ENCODE peak calls at places on chromosome 2, in five cellular contexts. One of them, this sample, is unnamed. For H3K4me1, the result is how much of the 10 kb centered on the place peaks cover.

GRCh38 chr2:11677146-11678055 is 7.4 kb upstream of the NTSR2 start:
- DNase-seq in A549: no peak
- DNase-seq in HepG2: no peak
- DNase-seq in K562: no peak
- DNase-seq in H1: peak
- DNase-seq in this sample: no peak

GRCh38 chr2:27888790-27889189 is 1.4 kb downstream of the RBKS start:
- DNase-seq in A549: no peak
- DNase-seq in HepG2: no peak
- DNase-seq in K562: no peak
- DNase-seq in H1: no peak
- DNase-seq in this sample: no peak

GRCh38 chr2:192159215-192159614 is 35.5 kb downstream of the TMEFF2 start:
- DNase-seq in A549: no peak
- DNase-seq in HepG2: no peak
- DNase-seq in K562: no peak
- DNase-seq in H1: no peak
- DNase-seq in this sample: no peak

GRCh38 chr2:109325570-109325969 is 196.6 kb downstream of the SH3RF3 start:
- DNase-seq in A549: no peak
- DNase-seq in HepG2: no peak
- DNase-seq in K562: no peak
- DNase-seq in H1: no peak
- DNase-seq in this sample: peak

GRCh38 chr2:22855761-22856184 is 529.2 kb upstream of the KLHL29 start:
- DNase-seq in A549: no peak
- DNase-seq in HepG2: no peak
- DNase-seq in K562: no peak
- DNase-seq in H1: no peak
- DNase-seq in this sample: no peak

GRCh38 chr2:206083602-206084467 is 2.1 kb downstream of the INO80D start:
- DNase-seq in A549: peak
- DNase-seq in HepG2: no peak
- DNase-seq in K562: no peak
- DNase-seq in H1: peak
- DNase-seq in this sample: peak

GRCh38 chr2:119823734-119824334 is 64.1 kb downstream of the PTPN4 start:
- DNase-seq in A549: peak
- DNase-seq in HepG2: peak
- DNase-seq in K562: peak
- DNase-seq in H1: no peak
- DNase-seq in this sample: peak

GRCh38 chr2:196337618-196337953 is 166.2 kb upstream of the STK17B start:
- DNase-seq in A549: no peak
- DNase-seq in HepG2: no peak
- DNase-seq in K562: peak
- DNase-seq in H1: no peak
- DNase-seq in this sample: no peak

GRCh38 chr2:70903171-70903570 is 32.5 kb upstream of the ATP6V1B1 start:
- DNase-seq in A549: no peak
- DNase-seq in HepG2: no peak
- DNase-seq in K562: no peak
- DNase-seq in H1: no peak
- DNase-seq in this sample: no peak

GRCh38 chr2:240733803-240734495 is 42.3 kb downstream of the AQP12A start:
- DNase-seq in A549: peak
- DNase-seq in HepG2: no peak
- DNase-seq in K562: no peak
- DNase-seq in H1: no peak
- DNase-seq in this sample: no peak

DNA sequence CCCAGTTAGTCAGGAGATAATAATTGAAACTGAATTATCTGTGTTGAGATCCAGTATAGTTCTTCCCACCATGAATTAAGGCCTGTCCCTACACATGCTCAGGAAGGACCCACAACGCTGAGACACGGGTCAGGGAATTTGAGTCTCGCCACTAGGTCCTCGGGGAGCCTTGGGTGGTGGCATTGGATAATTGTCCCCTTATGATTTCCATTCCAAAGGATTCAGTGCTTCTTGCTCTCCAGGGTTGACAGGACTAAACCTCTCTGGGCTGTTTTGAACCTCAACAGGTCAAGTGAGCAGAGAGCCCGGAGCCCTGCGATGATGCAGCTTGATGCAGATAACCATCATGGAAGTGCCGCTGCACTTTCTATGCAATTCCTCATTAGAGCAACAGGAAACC is 253.7 kb upstream of the PXDN start:
- DNase-seq in A549: no peak
- DNase-seq in HepG2: no peak
- DNase-seq in K562: no peak
- DNase-seq in H1: no peak
- DNase-seq in this sample: no peak
- H3K4me1 ChIP-seq in A549: under half
- H3K4me1 ChIP-seq in HepG2: under half
- H3K4me1 ChIP-seq in K562: under half
- H3K4me1 ChIP-seq in H1: under half
- H3K4me1 ChIP-seq in this sample: under half

DNA sequence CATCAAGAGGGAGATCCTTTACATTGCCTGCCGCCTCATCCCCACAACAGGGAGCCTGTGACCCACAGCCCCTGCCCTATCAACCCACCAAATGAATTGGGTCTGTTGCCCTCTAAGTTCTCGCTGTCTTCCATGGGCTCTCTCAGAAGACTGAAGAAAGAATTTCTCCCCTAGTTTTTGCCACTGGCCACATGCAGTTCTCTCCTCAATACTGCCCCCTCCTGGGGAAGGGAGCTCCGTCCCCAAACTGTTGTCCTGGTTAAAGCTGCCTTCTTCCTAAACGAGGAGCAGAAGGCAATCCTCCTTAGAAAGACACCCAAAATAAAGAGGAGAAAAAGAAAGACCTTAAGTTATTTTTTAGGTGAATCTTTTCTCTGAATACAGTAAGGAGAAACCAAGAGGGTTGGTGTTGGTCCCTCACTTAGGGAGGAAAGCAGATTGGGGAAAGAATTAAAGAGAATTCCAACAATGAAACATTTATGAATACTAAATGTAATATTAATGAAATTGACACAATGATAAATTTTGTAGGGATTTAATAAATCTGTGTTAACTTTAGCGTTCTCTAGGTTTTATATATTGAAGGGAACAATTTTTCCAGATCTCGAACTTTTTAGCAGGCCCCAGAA is 31.1 kb upstream of the SATB2 start:
- DNase-seq in A549: peak
- DNase-seq in HepG2: peak
- DNase-seq in K562: peak
- DNase-seq in H1: peak
- DNase-seq in this sample: peak
- TF ChIP-seq MAX in A549: no peak
- TF ChIP-seq MAX in HepG2: no peak
- TF ChIP-seq MAX in K562: no peak
- TF ChIP-seq MAX in H1: peak
- TF ChIP-seq MAX in this sample: no peak

GRCh38 chr2:232203166-232203891 is 175.2 kb upstream of the ALPP start:
- DNase-seq in A549: no peak
- DNase-seq in HepG2: no peak
- DNase-seq in K562: no peak
- DNase-seq in H1: no peak
- DNase-seq in this sample: no peak
- TF ChIP-seq JUN in A549: no peak
- TF ChIP-seq JUN in HepG2: no peak
- TF ChIP-seq JUN in K562: no peak
- TF ChIP-seq JUN in H1: no peak
- TF ChIP-seq JUN in this sample: no peak

GRCh38 chr2:46708492-46708891 is 207.1 kb downstream of the MCFD2 start:
- DNase-seq in A549: no peak
- DNase-seq in HepG2: peak
- DNase-seq in K562: no peak
- DNase-seq in H1: no peak
- DNase-seq in this sample: no peak

GRCh38 chr2:46711156-46711555 is 204.4 kb downstream of the MCFD2 start:
- DNase-seq in A549: no peak
- DNase-seq in HepG2: no peak
- DNase-seq in K562: no peak
- DNase-seq in H1: no peak
- DNase-seq in this sample: no peak

GRCh38 chr2:46705663-46706062 is 209.9 kb downstream of the MCFD2 start:
- DNase-seq in A549: no peak
- DNase-seq in HepG2: no peak
- DNase-seq in K562: no peak
- DNase-seq in H1: no peak
- DNase-seq in this sample: no peak

GRCh38 chr2:46706264-46706983 is 209.2 kb downstream of the MCFD2 start:
- DNase-seq in A549: no peak
- DNase-seq in HepG2: no peak
- DNase-seq in K562: no peak
- DNase-seq in H1: no peak
- DNase-seq in this sample: peak

DNA sequence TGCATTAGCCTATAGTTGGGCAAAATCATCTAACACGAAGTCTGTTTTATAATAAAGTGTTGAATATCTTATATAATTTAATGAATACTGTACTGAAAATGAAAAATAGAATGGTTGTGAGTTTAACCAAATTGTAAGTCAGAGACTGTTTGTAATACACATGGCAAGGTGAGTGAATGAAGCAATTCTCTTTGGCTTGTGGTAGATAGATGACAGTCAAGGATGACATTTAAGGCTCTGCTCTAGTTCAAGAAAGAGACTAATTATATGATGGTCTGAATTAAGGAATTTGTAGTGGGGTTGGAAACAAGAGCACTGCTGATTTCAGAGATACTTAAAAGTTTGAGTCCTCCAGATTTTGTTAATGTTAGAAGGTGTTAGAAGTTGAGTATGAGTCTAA is 207.7 kb downstream of the MCFD2 start:
- DNase-seq in A549: no peak
- DNase-seq in HepG2: no peak
- DNase-seq in K562: no peak
- DNase-seq in H1: no peak
- DNase-seq in this sample: no peak
- H3K4me1 ChIP-seq in A549: half or more
- H3K4me1 ChIP-seq in HepG2: half or more
- H3K4me1 ChIP-seq in K562: under half
- H3K4me1 ChIP-seq in H1: under half
- H3K4me1 ChIP-seq in this sample: under half

GRCh38 chr2:46216213-46216612 is 81.0 kb upstream of the EPAS1 start:
- DNase-seq in A549: no peak
- DNase-seq in HepG2: no peak
- DNase-seq in K562: no peak
- DNase-seq in H1: no peak
- DNase-seq in this sample: no peak
- TF ChIP-seq MAX in A549: no peak
- TF ChIP-seq MAX in HepG2: no peak
- TF ChIP-seq MAX in K562: no peak
- TF ChIP-seq MAX in H1: no peak
- TF ChIP-seq MAX in this sample: no peak

DNA sequence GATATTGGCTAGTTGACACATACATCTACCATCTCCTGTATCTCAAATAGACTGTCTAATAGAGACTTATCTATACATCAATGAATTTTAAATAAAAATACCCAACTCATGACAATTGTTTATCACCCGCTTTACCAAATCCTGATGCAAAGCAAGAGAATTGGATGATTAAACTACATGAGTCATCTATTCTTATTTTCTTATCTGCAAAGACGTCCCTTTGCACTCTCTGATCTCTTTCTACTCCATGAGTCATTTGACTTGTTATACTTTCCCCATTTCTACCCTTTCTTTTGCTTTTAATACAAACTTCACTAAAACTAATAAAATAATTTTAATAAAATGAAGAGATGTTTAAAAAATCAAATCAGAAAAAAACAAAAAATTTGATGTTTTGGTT is 261.7 kb upstream of the MAP2 start:
- DNase-seq in A549: no peak
- DNase-seq in HepG2: no peak
- DNase-seq in K562: no peak
- DNase-seq in H1: no peak
- DNase-seq in this sample: no peak
- TF ChIP-seq JUN in A549: no peak
- TF ChIP-seq JUN in HepG2: no peak
- TF ChIP-seq JUN in K562: no peak
- TF ChIP-seq JUN in H1: no peak
- TF ChIP-seq JUN in this sample: no peak

GRCh38 chr2:79191081-79191480 is 31.5 kb upstream of the REG3A start:
- DNase-seq in A549: no peak
- DNase-seq in HepG2: no peak
- DNase-seq in K562: no peak
- DNase-seq in H1: no peak
- DNase-seq in this sample: no peak
- H3K4me1 ChIP-seq in A549: under half
- H3K4me1 ChIP-seq in HepG2: under half
- H3K4me1 ChIP-seq in K562: under half
- H3K4me1 ChIP-seq in H1: under half
- H3K4me1 ChIP-seq in this sample: under half